ENCODE peak calls at places on chromosomes 4 and X, in four cellular contexts. Q is K562, K is transverse colon, M is sigmoid colon. U is an unnamed sample.

GRCh38 chr4:78169728-78170127 is 112.6 kb downstream of the FRAS1 start:
- DNase-seq in M (no peak), Q (no peak), K (no peak), U (no peak)

GRCh38 chr4:15373363-15373762 is 54.5 kb upstream of the C1QTNF7 start:
- DNase-seq in K (no peak), M (no peak), Q (no peak), U (no peak)

GRCh38 chrX:151973851-151974335 is 583 bp downstream of the GABRE start:
- DNase-seq in K (peak; percentile 21), Q (no peak), M (no peak), U (peak; percentile 64)

GRCh38 chr4:105978684-105979296 is 83.5 kb downstream of the NPNT start:
- DNase-seq in K (no peak), Q (no peak), M (no peak), U (no peak)

GRCh38 chr4:1465173-1466033 is 59.2 kb upstream of the NKX1-1 start:
- DNase-seq in Q (no peak), M (no peak), K (no peak), U (no peak)

GRCh38 chr4:173835863-173836262 is 305.8 kb upstream of the HAND2 start:
- DNase-seq in Q (no peak), K (peak; percentile 7), M (peak; percentile 70), U (no peak)

GRCh38 chr4:82555279-82555678 is 6.5 kb downstream of the TMEM150C start:
- DNase-seq in K (no peak), Q (no peak), M (no peak), U (no peak)

GRCh38 chr4:141102367-141102766 is 30.9 kb downstream of the RNF150 start:
- DNase-seq in Q (no peak), M (no peak), K (no peak), U (no peak)

GRCh38 chr4:176137626-176138025 is 57.8 kb downstream of the SPATA4 start:
- DNase-seq in K (no peak), Q (no peak), M (no peak), U (no peak)

GRCh38 chr4:20386906-20387305 is 135.2 kb downstream of the SLIT2 start:
- DNase-seq in Q (no peak), K (no peak), M (no peak), U (no peak)

GRCh38 chr4:69910016-69910782 is 20.7 kb upstream of the CSN1S1 start:
- DNase-seq in Q (no peak), K (no peak), M (no peak), U (no peak)

GRCh38 chr4:87130985-87131753 is 89.2 kb downstream of the KLHL8 start:
- DNase-seq in M (no peak), Q (no peak), K (no peak), U (no peak)

GRCh38 chr4:100109921-100110320 is 80.3 kb downstream of the DDIT4L start:
- DNase-seq in Q (no peak), K (no peak), M (no peak), U (no peak)

GRCh38 chrX:132443736-132444135 is 45.1 kb downstream of the MBNL3 start:
- DNase-seq in M (no peak), Q (no peak), K (no peak), U (no peak)

GRCh38 chrX:140762061-140762460 is 52.5 kb downstream of the LINC00632 start:
- DNase-seq in Q (peak; percentile 37), K (peak; percentile 13), M (peak; percentile 61), U (no peak)

GRCh38 chrX:71618787-71619186 is 476 bp upstream of the CXCR3 start:
- DNase-seq in M (no peak), Q (no peak), K (no peak), U (no peak)

GRCh38 chrX:816411-816810 is 185.8 kb downstream of the SHOX start:
- DNase-seq in K (no peak), M (no peak), Q (no peak), U (no peak)

GRCh38 chr4:99945718-99946345 is 586 bp downstream of the DNAJB14 start:
- DNase-seq in M (peak; percentile 66), K (no peak), Q (peak; percentile 44), U (no peak)

GRCh38 chrX:115576676-115577075 is 15.7 kb downstream of the PLS3 start:
- DNase-seq in K (no peak), M (no peak), Q (no peak), U (no peak)

GRCh38 chrX:85561216-85561615 is 181.8 kb upstream of the POF1B start:
- DNase-seq in K (no peak), Q (no peak), M (no peak), U (no peak)

GRCh38 chrX:153651540-153652079 is 4.6 kb downstream of the DUSP9 start:
- DNase-seq in Q (no peak), K (no peak), M (peak; percentile 20), U (peak; percentile 55)

GRCh38 chr4:78885598-78885997 is 53.6 kb downstream of the PAQR3 start:
- DNase-seq in M (no peak), K (no peak), Q (no peak), U (no peak)

GRCh38 chr4:176193898-176194297 is 1.5 kb downstream of the SPATA4 start:
- DNase-seq in K (no peak), M (no peak), Q (no peak), U (no peak)

GRCh38 chr4:53688186-53688790 is 97.0 kb upstream of the LNX1 start:
- DNase-seq in M (no peak), K (no peak), Q (no peak), U (no peak)

GRCh38 chrX:149881081-149881711 is at the start of gene MAGEA8:
- DNase-seq in Q (peak; percentile 63), M (no peak), K (no peak), U (no peak)

GRCh38 chr4:3871181-3871852 is 105.1 kb downstream of the ADRA2C start:
- DNase-seq in M (peak; percentile 56), Q (peak; percentile 53), K (no peak), U (peak; percentile 74)

GRCh38 chr4:5166377-5166776 is 115.1 kb downstream of the STK32B start:
- DNase-seq in K (no peak), Q (no peak), M (no peak), U (no peak)

GRCh38 chr4:20487852-20488251 is 212.4 kb upstream of the PACRGL start:
- DNase-seq in Q (no peak), M (no peak), K (no peak), U (no peak)

GRCh38 chrX:140091276-140091886 is 126.1 kb upstream of the CXorf66 start:
- DNase-seq in Q (peak; percentile 38), K (peak; percentile 8), M (peak; percentile 60), U (no peak)

GRCh38 chr4:26094076-26094475 is 180.1 kb downstream of the SMIM20 start:
- DNase-seq in K (no peak), M (no peak), Q (no peak), U (no peak)

GRCh38 chrX:131734621-131735020 is 190.7 kb downstream of the OR13H1 start:
- DNase-seq in K (peak; percentile 85), Q (no peak), M (peak; percentile 93), U (peak; percentile 80)

GRCh38 chr4:157779084-157779483 is 393.7 kb downstream of the GASK1B start:
- DNase-seq in Q (no peak), M (no peak), K (no peak), U (no peak)

GRCh38 chr4:77905651-77906263 is 43.1 kb downstream of the MRPL1 start:
- DNase-seq in Q (peak; percentile 53), K (no peak), M (no peak), U (no peak)

GRCh38 chr4:87937523-87937922 is 38.0 kb upstream of the SPP1 start:
- DNase-seq in K (no peak), Q (no peak), M (no peak), U (no peak)

GRCh38 chr4:121869841-121870822 is at the start of gene BBS7:
- DNase-seq in M (peak; percentile 99), K (peak; percentile 99), Q (peak; percentile 95), U (peak; percentile 98)
- TF ChIP-seq EP300 in M (no peak), K (no peak), Q (no peak), U (no peak)

GRCh38 chr4:6782147-6782845 is at the start of gene KIAA0232:
- DNase-seq in M (peak; percentile 95), K (peak; percentile 93), Q (peak; percentile 96), U (peak; percentile 91)

GRCh38 chr4:6781561-6781960 is 966 bp upstream of the KIAA0232 start:
- DNase-seq in M (no peak), K (no peak), Q (no peak), U (no peak)

GRCh38 chr4:6782846-6783110 is 251 bp downstream of the KIAA0232 start:
- DNase-seq in K (no peak), M (no peak), Q (no peak), U (no peak)

GRCh38 chr4:6785572-6785925 is 3.0 kb downstream of the KIAA0232 start:
- DNase-seq in M (no peak), K (no peak), Q (no peak), U (no peak)

DNA sequence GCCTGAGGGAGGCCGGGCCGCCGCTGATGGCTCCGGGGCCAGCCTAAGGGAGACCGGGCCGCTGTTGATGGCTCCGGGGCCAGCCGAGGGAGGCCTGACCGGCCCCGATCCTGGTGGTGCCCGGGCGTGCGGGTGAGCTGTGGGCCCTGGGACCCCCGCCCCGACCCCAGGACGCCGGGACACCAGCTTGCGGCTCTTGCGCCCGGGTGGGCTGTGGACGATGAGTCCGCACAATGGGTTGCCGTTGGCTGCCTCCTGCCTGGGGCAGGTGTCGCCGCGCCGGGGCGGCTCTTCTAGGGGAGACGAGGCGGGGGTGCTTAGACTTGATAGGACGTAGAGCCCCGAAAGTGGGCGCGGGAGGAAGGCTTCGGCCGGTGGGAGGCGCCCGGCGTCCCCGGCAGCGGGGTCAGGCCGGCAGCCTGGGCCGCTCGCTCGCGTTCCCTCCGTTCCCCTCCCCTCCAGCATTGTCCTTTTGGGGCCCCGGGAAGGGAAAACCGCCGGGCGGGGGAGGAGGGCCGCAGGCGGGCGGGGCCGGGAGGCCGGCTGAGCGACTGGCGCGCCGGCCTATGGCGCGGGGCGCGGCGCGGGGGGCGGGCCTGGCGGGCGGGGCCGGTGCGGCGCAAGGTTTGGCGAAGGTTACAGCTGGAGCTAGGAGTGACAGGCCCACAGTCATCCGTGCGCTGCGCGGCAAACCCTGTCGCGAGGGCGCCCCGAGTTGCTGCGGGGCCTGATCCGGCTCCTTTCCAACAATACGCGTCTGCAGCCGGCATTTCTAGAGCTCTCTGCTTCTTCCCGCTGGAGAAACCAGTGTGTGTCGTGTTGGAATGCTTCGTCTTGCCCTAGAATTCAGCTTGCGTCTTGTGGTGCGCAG is 819 bp downstream of the KIAA0232 start:
- DNase-seq in K (peak; percentile 94), M (peak; percentile 95), Q (peak; percentile 96), U (peak; percentile 91)
- TF ChIP-seq POLR2A in K (peak; percentile 90), M (peak; percentile 77), Q (peak; percentile 79), U (no peak)

GRCh38 chrX:41084360-41085104 is 713 bp upstream of the USP9X start:
- DNase-seq in M (peak; percentile 100), Q (peak; percentile 85), K (peak; percentile 99), U (peak; percentile 96)
- TF ChIP-seq EP300 in M (peak; percentile 45), Q (peak; percentile 85), K (peak; percentile 85), U (no peak)

DNA sequence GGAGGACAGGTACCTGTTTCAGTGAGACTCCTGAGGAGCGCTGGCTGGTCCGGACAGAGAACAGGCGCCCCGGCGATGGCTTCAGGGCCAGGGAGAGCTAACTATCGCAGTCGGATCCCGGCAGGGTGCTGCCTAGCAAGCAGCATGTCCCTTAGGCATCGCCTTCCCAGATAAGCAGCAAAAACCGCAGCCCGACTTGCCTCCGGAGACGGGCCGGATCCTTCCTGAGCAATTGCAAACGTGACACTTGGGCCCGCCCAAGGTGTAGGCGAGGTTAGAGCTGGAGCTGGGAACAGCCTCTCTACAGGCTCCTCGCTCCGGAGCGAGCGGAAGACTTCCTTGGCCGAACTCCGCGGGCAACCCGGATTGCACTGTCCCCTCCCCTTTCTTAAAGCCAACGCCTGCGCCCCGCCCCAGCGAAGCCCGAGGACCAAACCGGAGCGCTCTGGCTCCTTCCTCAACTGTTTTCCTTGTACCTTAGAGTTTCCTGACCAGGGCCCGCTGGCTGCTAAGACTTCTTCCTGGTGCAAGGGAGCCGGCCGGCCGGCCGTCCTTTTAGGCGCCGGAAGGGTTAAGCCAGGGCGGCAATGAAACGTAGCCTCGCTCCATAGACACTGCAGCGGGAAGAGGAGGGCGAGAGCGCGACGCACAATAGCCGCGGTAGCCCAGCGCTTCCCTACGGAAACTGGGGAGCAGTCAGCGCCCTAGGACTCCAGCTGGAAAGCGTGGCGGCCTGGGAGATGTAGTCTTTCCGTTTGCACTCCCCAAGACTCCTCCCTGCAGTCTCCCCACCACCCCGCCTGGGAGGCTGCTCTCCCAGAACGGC is at the start of gene OPHN1:
- DNase-seq in K (peak; percentile 83), M (peak; percentile 90), Q (peak; percentile 57), U (peak; percentile 80)
- TF ChIP-seq POLR2A in K (peak; percentile 48), M (no peak), Q (peak; percentile 36), U (no peak)